ENCODE peak calls at places on chromosomes 7 and 10, in seven cellular contexts. One of them, this sample, is unnamed.

GRCh38 chr7:108086546-108086945 is 43.6 kb downstream of the LAMB4 start:
- DNase-seq in endothelial cell: no peak
- DNase-seq in cardiac fibroblast: no peak
- DNase-seq in brain microvascular endothelial cell: no peak
- DNase-seq in mammary epithelial cell: peak; percentile 62
- DNase-seq in A549: no peak
- DNase-seq in activated T-cell treated with anti-CD3 and anti-CD28 coated beads for 48 hours: no peak
- DNase-seq in this sample: no peak

GRCh38 chr10:131689016-131689415 is 211.8 kb upstream of the PPP2R2D start:
- DNase-seq in A549: no peak
- DNase-seq in cardiac fibroblast: no peak
- DNase-seq in brain microvascular endothelial cell: no peak
- DNase-seq in mammary epithelial cell: no peak
- DNase-seq in activated T-cell treated with anti-CD3 and anti-CD28 coated beads for 48 hours: no peak
- DNase-seq in endothelial cell: no peak
- DNase-seq in this sample: no peak

GRCh38 chr7:134991469-134992339 is 5.4 kb downstream of the AGBL3 start:
- DNase-seq in activated T-cell treated with anti-CD3 and anti-CD28 coated beads for 48 hours: no peak
- DNase-seq in brain microvascular endothelial cell: no peak
- DNase-seq in A549: peak; percentile 33
- DNase-seq in endothelial cell: no peak
- DNase-seq in mammary epithelial cell: no peak
- DNase-seq in cardiac fibroblast: peak; percentile 15
- DNase-seq in this sample: no peak

GRCh38 chr7:138842111-138842510 is 44.1 kb upstream of the ATP6V0A4 start:
- DNase-seq in activated T-cell treated with anti-CD3 and anti-CD28 coated beads for 48 hours: no peak
- DNase-seq in cardiac fibroblast: peak; percentile 33
- DNase-seq in brain microvascular endothelial cell: peak; percentile 89
- DNase-seq in A549: peak; percentile 50
- DNase-seq in endothelial cell: no peak
- DNase-seq in mammary epithelial cell: peak; percentile 12
- DNase-seq in this sample: no peak

GRCh38 chr10:24526085-24526649 is 197.5 kb downstream of the ARHGAP21 start:
- DNase-seq in brain microvascular endothelial cell: no peak
- DNase-seq in A549: no peak
- DNase-seq in mammary epithelial cell: no peak
- DNase-seq in cardiac fibroblast: no peak
- DNase-seq in endothelial cell: no peak
- DNase-seq in activated T-cell treated with anti-CD3 and anti-CD28 coated beads for 48 hours: no peak
- DNase-seq in this sample: no peak

GRCh38 chr10:3398825-3399646 is 226.5 kb upstream of the PITRM1 start:
- DNase-seq in mammary epithelial cell: peak; percentile 76
- DNase-seq in A549: no peak
- DNase-seq in cardiac fibroblast: peak; percentile 30
- DNase-seq in endothelial cell: no peak
- DNase-seq in brain microvascular endothelial cell: no peak
- DNase-seq in activated T-cell treated with anti-CD3 and anti-CD28 coated beads for 48 hours: no peak
- DNase-seq in this sample: no peak

GRCh38 chr10:69732147-69732825 is 69.4 kb upstream of the COL13A1 start:
- DNase-seq in A549: no peak
- DNase-seq in cardiac fibroblast: no peak
- DNase-seq in mammary epithelial cell: no peak
- DNase-seq in activated T-cell treated with anti-CD3 and anti-CD28 coated beads for 48 hours: no peak
- DNase-seq in brain microvascular endothelial cell: no peak
- DNase-seq in endothelial cell: no peak
- DNase-seq in this sample: no peak

GRCh38 chr7:148204639-148205292 is 385.8 kb upstream of the C7orf33 start:
- DNase-seq in endothelial cell: no peak
- DNase-seq in A549: no peak
- DNase-seq in cardiac fibroblast: no peak
- DNase-seq in mammary epithelial cell: no peak
- DNase-seq in activated T-cell treated with anti-CD3 and anti-CD28 coated beads for 48 hours: no peak
- DNase-seq in brain microvascular endothelial cell: no peak
- DNase-seq in this sample: no peak

GRCh38 chr10:125263551-125263950 is 103.2 kb upstream of the CTBP2 start:
- DNase-seq in cardiac fibroblast: no peak
- DNase-seq in activated T-cell treated with anti-CD3 and anti-CD28 coated beads for 48 hours: no peak
- DNase-seq in mammary epithelial cell: peak; percentile 86
- DNase-seq in brain microvascular endothelial cell: no peak
- DNase-seq in endothelial cell: no peak
- DNase-seq in A549: peak; percentile 69
- DNase-seq in this sample: no peak

GRCh38 chr7:30907527-30908267 is 4.0 kb upstream of the AQP1 start:
- DNase-seq in A549: no peak
- DNase-seq in cardiac fibroblast: no peak
- DNase-seq in endothelial cell: no peak
- DNase-seq in activated T-cell treated with anti-CD3 and anti-CD28 coated beads for 48 hours: no peak
- DNase-seq in mammary epithelial cell: no peak
- DNase-seq in brain microvascular endothelial cell: no peak
- DNase-seq in this sample: no peak

GRCh38 chr7:101386558-101387199 is 24.0 kb downstream of the COL26A1 start:
- DNase-seq in activated T-cell treated with anti-CD3 and anti-CD28 coated beads for 48 hours: no peak
- DNase-seq in cardiac fibroblast: no peak
- DNase-seq in A549: no peak
- DNase-seq in brain microvascular endothelial cell: no peak
- DNase-seq in mammary epithelial cell: no peak
- DNase-seq in endothelial cell: no peak
- DNase-seq in this sample: no peak

GRCh38 chr7:90955641-90956207 is 308.5 kb upstream of the FZD1 start:
- DNase-seq in brain microvascular endothelial cell: no peak
- DNase-seq in activated T-cell treated with anti-CD3 and anti-CD28 coated beads for 48 hours: no peak
- DNase-seq in mammary epithelial cell: no peak
- DNase-seq in A549: no peak
- DNase-seq in cardiac fibroblast: no peak
- DNase-seq in endothelial cell: no peak
- DNase-seq in this sample: no peak

GRCh38 chr7:15011289-15011688 is 108.7 kb upstream of the DGKB start:
- DNase-seq in A549: no peak
- DNase-seq in activated T-cell treated with anti-CD3 and anti-CD28 coated beads for 48 hours: no peak
- DNase-seq in endothelial cell: no peak
- DNase-seq in cardiac fibroblast: no peak
- DNase-seq in mammary epithelial cell: no peak
- DNase-seq in brain microvascular endothelial cell: no peak
- DNase-seq in this sample: no peak

GRCh38 chr10:88820990-88821389 is 18.5 kb downstream of the LIPM start:
- DNase-seq in endothelial cell: no peak
- DNase-seq in brain microvascular endothelial cell: no peak
- DNase-seq in A549: no peak
- DNase-seq in cardiac fibroblast: peak; percentile 87
- DNase-seq in activated T-cell treated with anti-CD3 and anti-CD28 coated beads for 48 hours: no peak
- DNase-seq in mammary epithelial cell: peak; percentile 82
- DNase-seq in this sample: no peak

GRCh38 chr10:12592967-12593366 is 243.6 kb downstream of the CAMK1D start:
- DNase-seq in brain microvascular endothelial cell: peak; percentile 6
- DNase-seq in cardiac fibroblast: no peak
- DNase-seq in A549: peak; percentile 46
- DNase-seq in activated T-cell treated with anti-CD3 and anti-CD28 coated beads for 48 hours: no peak
- DNase-seq in endothelial cell: no peak
- DNase-seq in mammary epithelial cell: no peak
- DNase-seq in this sample: no peak

GRCh38 chr7:47034180-47034579 is 547.7 kb downstream of the TNS3 start:
- DNase-seq in activated T-cell treated with anti-CD3 and anti-CD28 coated beads for 48 hours: no peak
- DNase-seq in endothelial cell: no peak
- DNase-seq in A549: no peak
- DNase-seq in cardiac fibroblast: no peak
- DNase-seq in brain microvascular endothelial cell: no peak
- DNase-seq in mammary epithelial cell: no peak
- DNase-seq in this sample: no peak

GRCh38 chr7:33764752-33765451 is 140.4 kb upstream of the BMPER start:
- DNase-seq in endothelial cell: no peak
- DNase-seq in brain microvascular endothelial cell: peak; percentile 83
- DNase-seq in activated T-cell treated with anti-CD3 and anti-CD28 coated beads for 48 hours: no peak
- DNase-seq in A549: no peak
- DNase-seq in mammary epithelial cell: peak; percentile 71
- DNase-seq in cardiac fibroblast: peak; percentile 92
- DNase-seq in this sample: no peak

GRCh38 chr7:90988996-90989765 is 275.1 kb upstream of the FZD1 start:
- DNase-seq in brain microvascular endothelial cell: no peak
- DNase-seq in endothelial cell: no peak
- DNase-seq in cardiac fibroblast: no peak
- DNase-seq in mammary epithelial cell: no peak
- DNase-seq in activated T-cell treated with anti-CD3 and anti-CD28 coated beads for 48 hours: no peak
- DNase-seq in A549: no peak
- DNase-seq in this sample: no peak

GRCh38 chr7:19080076-19080475 is 37.4 kb downstream of the TWIST1 start:
- DNase-seq in A549: no peak
- DNase-seq in brain microvascular endothelial cell: no peak
- DNase-seq in activated T-cell treated with anti-CD3 and anti-CD28 coated beads for 48 hours: no peak
- DNase-seq in cardiac fibroblast: no peak
- DNase-seq in endothelial cell: no peak
- DNase-seq in mammary epithelial cell: no peak
- DNase-seq in this sample: no peak

GRCh38 chr10:48470893-48471805 is 133.7 kb downstream of the ARHGAP22 start:
- DNase-seq in brain microvascular endothelial cell: peak; percentile 8
- DNase-seq in activated T-cell treated with anti-CD3 and anti-CD28 coated beads for 48 hours: no peak
- DNase-seq in mammary epithelial cell: peak; percentile 95
- DNase-seq in cardiac fibroblast: no peak
- DNase-seq in endothelial cell: no peak
- DNase-seq in A549: no peak
- DNase-seq in this sample: no peak

GRCh38 chr10:33022090-33022489 is 64.1 kb upstream of the ITGB1 start:
- DNase-seq in A549: no peak
- DNase-seq in cardiac fibroblast: no peak
- DNase-seq in mammary epithelial cell: peak; percentile 31
- DNase-seq in activated T-cell treated with anti-CD3 and anti-CD28 coated beads for 48 hours: no peak
- DNase-seq in brain microvascular endothelial cell: no peak
- DNase-seq in endothelial cell: no peak
- DNase-seq in this sample: no peak

GRCh38 chr7:31134246-31135188 is 82.4 kb downstream of the ADCYAP1R1 start:
- DNase-seq in mammary epithelial cell: peak; percentile 52
- DNase-seq in activated T-cell treated with anti-CD3 and anti-CD28 coated beads for 48 hours: peak; percentile 20
- DNase-seq in A549: peak; percentile 76
- DNase-seq in cardiac fibroblast: peak; percentile 81
- DNase-seq in endothelial cell: peak; percentile 83
- DNase-seq in brain microvascular endothelial cell: peak; percentile 59
- DNase-seq in this sample: peak; percentile 11

GRCh38 chr10:95660283-95660682 is 3.8 kb upstream of the ALDH18A1 start:
- DNase-seq in brain microvascular endothelial cell: peak; percentile 29
- DNase-seq in activated T-cell treated with anti-CD3 and anti-CD28 coated beads for 48 hours: no peak
- DNase-seq in cardiac fibroblast: peak; percentile 35
- DNase-seq in A549: no peak
- DNase-seq in mammary epithelial cell: peak; percentile 28
- DNase-seq in endothelial cell: no peak
- DNase-seq in this sample: no peak